ENCODE peak calls at places on chromosome 9, in eight cellular contexts. F is head of caudate nucleus, T is mesothelial cell of epicardium, Y is cerebellar cortex, O is AG10803, W is smooth muscle cell of the brain vasculature, C is KG1, X is GM12864. Z is an unnamed sample.
A peak's percentile ranks its signal among the peaks of the same experiment; 100 is the strongest.

GRCh38 chr9:86866739-86867138 is 80.6 kb downstream of the GAS1 start:
- DNase-seq in F (no peak), T (no peak), Y (no peak), O (no peak), W (no peak), C (no peak), X (no peak), Z (no peak)

GRCh38 chr9:6907772-6908381 is 150.1 kb downstream of the KDM4C start:
- DNase-seq in F (no peak), T (no peak), Y (peak; percentile 87), O (peak; percentile 35), W (peak; percentile 26), C (peak; percentile 7), X (no peak), Z (no peak)

GRCh38 chr9:35859310-35859994 is 10.7 kb downstream of the OR13J1 start:
- DNase-seq in F (no peak), T (no peak), Y (peak; percentile 81), O (peak; percentile 20), W (no peak), C (no peak), X (no peak), Z (no peak)

GRCh38 chr9:14958989-14959388 is 48.8 kb upstream of the FREM1 start:
- DNase-seq in F (no peak), T (no peak), Y (no peak), O (no peak), W (no peak), C (no peak), X (no peak), Z (no peak)

GRCh38 chr9:137168907-137169763 is 716 bp downstream of the LRRC26 start:
- DNase-seq in F (no peak), T (no peak), Y (peak; percentile 67), O (no peak), W (no peak), C (no peak), X (no peak), Z (no peak)

GRCh38 chr9:135221576-135221950 is 134.1 kb downstream of the OLFM1 start:
- DNase-seq in F (no peak), T (no peak), Y (no peak), O (no peak), W (no peak), C (no peak), X (no peak), Z (no peak)

GRCh38 chr9:68498816-68499215 is 41.9 kb downstream of the TMEM252 start:
- DNase-seq in F (no peak), T (no peak), Y (no peak), O (no peak), W (no peak), C (no peak), X (no peak), Z (no peak)

GRCh38 chr9:116859763-116860162 is 172.7 kb downstream of the TRIM32 start:
- DNase-seq in F (no peak), T (no peak), Y (peak; percentile 55), O (no peak), W (no peak), C (no peak), X (no peak), Z (no peak)

GRCh38 chr9:109922617-109923260 is 142.7 kb downstream of the PALM2AKAP2 start:
- DNase-seq in F (no peak), T (no peak), Y (no peak), O (no peak), W (no peak), C (no peak), X (no peak), Z (no peak)

GRCh38 chr9:114059047-114059803 is 18.9 kb downstream of the AMBP start:
- DNase-seq in F (no peak), T (no peak), Y (no peak), O (no peak), W (no peak), C (no peak), X (no peak), Z (peak; percentile 32)

GRCh38 chr9:75658301-75658919 is 232.1 kb upstream of the PCSK5 start:
- DNase-seq in F (no peak), T (no peak), Y (no peak), O (no peak), W (peak; percentile 50), C (no peak), X (no peak), Z (peak; percentile 9)

GRCh38 chr9:16343249-16344237 is 526.9 kb downstream of the BNC2 start:
- DNase-seq in F (no peak), T (no peak), Y (no peak), O (no peak), W (no peak), C (no peak), X (no peak), Z (no peak)

GRCh38 chr9:93321220-93321610 is 130.3 kb upstream of the FAM120A start:
- DNase-seq in F (no peak), T (no peak), Y (no peak), O (no peak), W (no peak), C (no peak), X (no peak), Z (no peak)

GRCh38 chr9:34072868-34073590 is 24.3 kb upstream of the UBAP2 start:
- DNase-seq in F (no peak), T (no peak), Y (no peak), O (peak; percentile 86), W (no peak), C (no peak), X (no peak), Z (peak; percentile 67)

GRCh38 chr9:138057726-138058125 is 180.1 kb downstream of the CACNA1B start:
- DNase-seq in F (no peak), T (peak; percentile 5), Y (no peak), O (no peak), W (no peak), C (no peak), X (no peak), Z (no peak)

GRCh38 chr9:131228988-131229387 is 47.3 kb downstream of the FAM78A start:
- DNase-seq in F (no peak), T (no peak), Y (no peak), O (no peak), W (no peak), C (no peak), X (no peak), Z (no peak)

GRCh38 chr9:34378376-34379060 is 1.8 kb upstream of the MYORG start:
- DNase-seq in F (no peak), T (no peak), Y (no peak), O (no peak), W (no peak), C (no peak), X (no peak), Z (no peak)